ENCODE peak calls at places on chromosomes 5 and 9, in six cellular contexts. R, K, B, S, Z and A are unnamed samples.

GRCh38 chr5:38845555-38846378 is at the start of gene OSMR:
- DNase-seq in B (peak; percentile 77), Z (peak; percentile 96), S (peak; percentile 78), K (no peak), R (peak; percentile 100), A (peak; percentile 99)

GRCh38 chr9:69877852-69878507 is 57.4 kb downstream of the CFAP95 start:
- DNase-seq in K (no peak), S (peak; percentile 22), B (no peak), R (peak; percentile 62), Z (no peak), A (no peak)

GRCh38 chr9:121699271-121700164 is 48.1 kb downstream of the DAB2IP start:
- DNase-seq in R (peak; percentile 67), S (no peak), K (no peak), B (peak; percentile 42), Z (no peak), A (no peak)

GRCh38 chr5:140806834-140807775 is at the start of gene PCDHA4:
- DNase-seq in K (no peak), S (no peak), B (no peak), R (peak; percentile 6), Z (no peak), A (no peak)

GRCh38 chr5:105288946-105289345 is 1726.4 kb upstream of the NUDT12 start:
- DNase-seq in S (no peak), Z (no peak), K (no peak), B (no peak), R (no peak), A (no peak)

GRCh38 chr5:110401881-110402280 is 324.6 kb downstream of the TMEM232 start:
- DNase-seq in S (no peak), Z (no peak), K (no peak), R (peak; percentile 13), B (no peak), A (no peak)

GRCh38 chr9:79756414-79756813 is 184.6 kb downstream of the TLE4 start:
- DNase-seq in Z (no peak), R (no peak), K (no peak), B (no peak), S (no peak), A (no peak)

GRCh38 chr5:168093200-168093930 is 198.1 kb upstream of the WWC1 start:
- DNase-seq in Z (no peak), S (no peak), K (no peak), B (no peak), R (peak; percentile 10), A (no peak)

GRCh38 chr5:65923339-65923738 is 3.0 kb upstream of the ERBIN start:
- DNase-seq in R (no peak), B (no peak), S (peak; percentile 52), Z (no peak), K (no peak), A (no peak)

GRCh38 chr5:63961598-63962161 is 565 bp downstream of the HTR1A start:
- DNase-seq in K (no peak), R (no peak), Z (no peak), S (no peak), B (no peak), A (no peak)

GRCh38 chr9:93587651-93588347 is 11.4 kb downstream of the PHF2 start:
- DNase-seq in Z (no peak), K (no peak), S (no peak), R (no peak), B (no peak), A (peak; percentile 55)

GRCh38 chr9:124771867-124772621 is 933 bp upstream of the NR6A1 start:
- DNase-seq in R (peak; percentile 81), S (peak; percentile 63), B (no peak), K (no peak), Z (peak; percentile 36), A (no peak)

GRCh38 chr5:174999581-174999980 is 275.2 kb downstream of the MSX2 start:
- DNase-seq in Z (no peak), S (no peak), K (no peak), B (no peak), R (no peak), A (no peak)

GRCh38 chr5:1554410-1554967 is 30.7 kb upstream of the LPCAT1 start:
- DNase-seq in B (no peak), Z (no peak), R (no peak), S (no peak), K (no peak), A (no peak)

GRCh38 chr5:33794550-33795300 is 97.1 kb downstream of the ADAMTS12 start:
- DNase-seq in Z (peak; percentile 57), K (no peak), B (no peak), S (no peak), R (peak; percentile 46), A (no peak)

GRCh38 chr5:67030289-67031069 is 166.1 kb downstream of the CD180 start:
- DNase-seq in S (no peak), K (no peak), R (peak; percentile 48), B (no peak), Z (no peak), A (no peak)

GRCh38 chr5:172956936-172957335 is 2.3 kb upstream of the RPL26L1 start:
- DNase-seq in S (no peak), R (no peak), Z (no peak), K (no peak), B (no peak), A (peak; percentile 65)

GRCh38 chr5:137630216-137630971 is 105.5 kb downstream of the KLHL3 start:
- DNase-seq in S (no peak), K (no peak), R (no peak), B (no peak), Z (no peak), A (no peak)

GRCh38 chr9:4430492-4431261 is 59.6 kb upstream of the SLC1A1 start:
- DNase-seq in Z (peak; percentile 22), R (peak; percentile 65), B (no peak), S (no peak), K (no peak), A (no peak)

GRCh38 chr9:91483189-91483691 is 59.6 kb upstream of the NFIL3 start:
- DNase-seq in R (peak; percentile 44), B (no peak), S (no peak), Z (peak; percentile 74), K (no peak), A (no peak)

GRCh38 chr9:75616841-75617566 is 273.5 kb upstream of the PCSK5 start:
- DNase-seq in Z (no peak), R (no peak), S (no peak), K (no peak), B (no peak), A (no peak)

GRCh38 chr5:10469253-10470030 is 27.8 kb downstream of the ROPN1L start:
- DNase-seq in S (no peak), K (no peak), B (no peak), R (no peak), Z (peak; percentile 24), A (no peak)

GRCh38 chr9:89171693-89172092 is 6.9 kb downstream of the SHC3 start:
- DNase-seq in Z (no peak), B (no peak), K (no peak), S (no peak), R (no peak), A (no peak)

GRCh38 chr5:138964547-138965174 is 89.5 kb upstream of the LRRTM2 start:
- DNase-seq in R (no peak), Z (no peak), S (no peak), B (no peak), K (no peak), A (no peak)

GRCh38 chr9:30932226-30932625 is 1452.2 kb upstream of the ACO1 start:
- DNase-seq in R (no peak), K (no peak), S (peak; percentile 0), Z (no peak), B (no peak), A (no peak)

GRCh38 chr9:76580188-76580587 is 121.2 kb downstream of the GCNT1 start:
- DNase-seq in S (no peak), R (no peak), K (no peak), B (no peak), Z (no peak), A (no peak)

GRCh38 chr9:121885345-121885901 is 207.7 kb downstream of the TTLL11 start:
- DNase-seq in R (no peak), K (no peak), S (no peak), Z (peak; percentile 62), B (no peak), A (peak; percentile 16)

GRCh38 chr5:139658928-139659667 is 10.9 kb downstream of the CXXC5 start:
- DNase-seq in R (peak; percentile 63), K (no peak), B (no peak), S (no peak), Z (peak; percentile 63), A (peak; percentile 87)

GRCh38 chr5:128532127-128532526 is 5.9 kb downstream of the FBN2 start:
- DNase-seq in R (no peak), Z (no peak), B (no peak), S (no peak), K (no peak), A (no peak)

DNA sequence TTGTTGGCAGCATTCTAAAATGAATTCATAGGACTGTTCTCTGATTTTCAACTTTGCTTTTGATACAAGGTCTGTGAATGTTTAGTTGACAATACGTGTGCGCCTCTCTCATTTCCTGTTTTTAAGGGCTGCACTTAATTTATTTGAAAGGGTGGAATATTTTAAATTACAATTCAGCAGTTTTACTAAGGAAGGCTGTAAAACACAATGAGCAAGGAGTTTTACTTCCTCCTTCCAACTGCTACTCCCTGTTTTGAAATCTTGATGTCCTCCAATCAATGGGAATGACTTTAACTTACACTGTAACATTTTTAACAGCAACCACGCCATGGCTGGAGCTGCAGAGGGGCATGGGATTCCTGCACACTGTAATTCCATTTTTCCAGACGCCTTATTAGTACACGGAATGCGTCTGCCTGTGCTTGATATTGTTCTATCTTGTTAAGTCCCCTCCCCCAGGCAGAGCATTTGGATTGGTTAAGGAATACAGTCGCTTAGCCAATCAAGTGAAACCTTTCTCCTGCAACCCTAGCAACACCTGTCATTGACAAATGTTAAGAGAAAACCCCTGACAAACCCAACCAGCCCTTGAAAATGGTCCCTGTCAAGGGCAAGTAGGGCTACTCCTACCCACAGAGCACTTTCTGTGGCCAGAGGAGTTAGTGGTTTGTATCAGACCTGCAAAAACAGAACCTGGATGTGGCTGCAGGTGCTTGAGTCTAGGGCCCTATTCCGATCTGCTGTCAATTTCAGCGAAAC is 12.5 kb upstream of the ZSWIM6 start:
- DNase-seq in K (no peak), B (no peak), S (no peak), Z (no peak), R (peak; percentile 52), A (no peak)
- H3K27ac ChIP-seq in K (no peak overlapping the region), B (no peak overlapping the region), S (no peak overlapping the region), Z (no peak overlapping the region), R (peak overlapping the region; percentile 73), A (no peak overlapping the region)

GRCh38 chr9:114551750-114552685 is 35.6 kb upstream of the ATP6V1G1 start:
- DNase-seq in S (peak; percentile 92), K (no peak), B (no peak), Z (peak; percentile 99), R (peak; percentile 97), A (no peak)
- H3K27ac ChIP-seq in S (peak overlapping the region; percentile 42), K (no peak overlapping the region), B (no peak overlapping the region), Z (peak overlapping the region; percentile 77), R (no peak overlapping the region), A (no peak overlapping the region)

GRCh38 chr5:56328753-56329560 is 95.8 kb upstream of the ANKRD55 start:
- DNase-seq in S (no peak), Z (no peak), K (peak; percentile 22), B (no peak), R (peak; percentile 46), A (no peak)
- H3K27ac ChIP-seq in S (no peak overlapping the region), Z (peak overlapping the region; percentile 3), K (peak overlapping the region; percentile 70), B (no peak overlapping the region), R (no peak overlapping the region), A (no peak overlapping the region)

DNA sequence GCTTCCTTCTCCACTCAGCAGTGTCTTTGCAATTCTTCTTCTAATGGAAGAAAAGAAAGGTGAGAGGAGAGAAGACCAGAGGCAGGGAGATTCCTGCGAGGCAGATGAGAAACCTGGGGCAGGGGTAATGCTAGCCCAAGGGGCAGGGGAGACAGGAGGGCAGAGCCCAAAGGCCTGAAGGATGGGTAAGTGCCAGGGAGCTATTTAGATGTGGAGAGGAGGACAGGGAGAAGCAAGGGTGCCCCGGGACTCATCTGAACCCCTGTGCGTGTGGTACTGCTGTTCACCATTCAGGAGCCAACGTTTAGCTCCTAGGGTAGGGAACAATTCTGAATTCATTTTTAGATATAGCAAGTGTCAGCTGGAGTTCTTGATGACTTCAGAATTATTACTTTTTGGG is 122.8 kb upstream of the ALDH1B1 start:
- DNase-seq in R (no peak), Z (no peak), B (no peak), S (no peak), K (no peak), A (peak; percentile 47)
- H3K27ac ChIP-seq in R (no peak overlapping the region), Z (no peak overlapping the region), B (no peak overlapping the region), S (no peak overlapping the region), K (no peak overlapping the region), A (no peak overlapping the region)